ENCODE peak calls at places on chromosomes 4 and X, in nine cellular contexts. T is stomach, G is HepG2, M is endothelial cell of umbilical vein, Q is suprapubic skin, F is transverse colon, S is sigmoid colon, O is breast epithelium, B is upper lobe of left lung. W is an unnamed sample. For H3K4me1, the result is how much of the 10 kb centered on the place peaks cover.

GRCh38 chr4:38562751-38563198 is 101.2 kb upstream of the KLF3 start:
- DNase-seq in T (no peak), G (peak), M (peak), Q (peak), F (peak), S (peak), O (no peak), B (no peak), W (no peak)

GRCh38 chrX:70960728-70961127 is 29.8 kb upstream of the SLC7A3 start:
- DNase-seq in T (no peak), G (no peak), M (no peak), Q (no peak), F (no peak), S (no peak), O (no peak), B (no peak), W (no peak)

GRCh38 chr4:175810360-175810759 is 1.7 kb downstream of the GPM6A start:
- DNase-seq in T (no peak), G (no peak), M (no peak), Q (no peak), F (no peak), S (no peak), O (no peak), B (no peak), W (no peak)

GRCh38 chr4:72496119-72496518 is 72.9 kb downstream of the ADAMTS3 start:
- DNase-seq in T (no peak), G (no peak), M (no peak), Q (no peak), F (no peak), S (no peak), O (no peak), B (no peak), W (no peak)

GRCh38 chr4:32847466-32847865 is 2127.3 kb downstream of the PCDH7 start:
- DNase-seq in T (no peak), G (no peak), M (no peak), Q (no peak), F (no peak), S (no peak), O (no peak), B (no peak), W (no peak)

GRCh38 chrX:12360389-12360788 is 222.1 kb downstream of the FRMPD4 start:
- DNase-seq in T (no peak), G (no peak), M (peak), Q (no peak), F (no peak), S (no peak), O (no peak), B (no peak), W (no peak)

GRCh38 chr4:91267543-91267942 is 1036.2 kb upstream of the GRID2 start:
- DNase-seq in T (no peak), G (no peak), M (peak), Q (no peak), F (peak), S (no peak), O (no peak), B (no peak), W (no peak)

GRCh38 chr4:185839204-185839712 is 27.3 kb upstream of the SORBS2 start:
- DNase-seq in T (no peak), G (no peak), M (peak), Q (no peak), F (peak), S (peak), O (peak), B (no peak), W (no peak)

GRCh38 chr4:45662996-45663395 is 460.9 kb downstream of the GABRG1 start:
- DNase-seq in T (peak), G (no peak), M (no peak), Q (no peak), F (peak), S (no peak), O (no peak), B (no peak), W (no peak)

GRCh38 chrX:106706466-106706865 is 20.0 kb upstream of the RNF128 start:
- DNase-seq in T (no peak), G (no peak), M (no peak), Q (no peak), F (no peak), S (no peak), O (no peak), B (no peak), W (no peak)

GRCh38 chr4:145909331-145909730 is 29.3 kb downstream of the ZNF827 start:
- DNase-seq in T (peak), G (no peak), M (no peak), Q (no peak), F (peak), S (peak), O (peak), B (no peak), W (peak)

GRCh38 chr4:78601013-78601412 is 49.4 kb downstream of the ANXA3 start:
- DNase-seq in T (no peak), G (no peak), M (no peak), Q (no peak), F (no peak), S (no peak), O (no peak), B (no peak), W (no peak)

GRCh38 chr4:10079951-10080873 is 36.4 kb downstream of the WDR1 start:
- DNase-seq in T (peak), G (no peak), M (no peak), Q (peak), F (no peak), S (peak), O (no peak), B (no peak), W (no peak)

GRCh38 chrX:130028196-130028595 is 45.8 kb downstream of the BCORL1 start:
- DNase-seq in T (peak), G (no peak), M (peak), Q (no peak), F (peak), S (no peak), O (no peak), B (peak), W (peak)

GRCh38 chrX:49187028-49187394 is 838 bp upstream of the PRICKLE3 start:
- DNase-seq in T (no peak), G (no peak), M (no peak), Q (no peak), F (no peak), S (no peak), O (no peak), B (no peak), W (no peak)

GRCh38 chr4:24973471-24974251 is 57.1 kb downstream of the LGI2 start:
- DNase-seq in T (peak), G (peak), M (no peak), Q (no peak), F (peak), S (peak), O (peak), B (peak), W (peak)

GRCh38 chr4:88027611-88028608 is 20.5 kb downstream of the PKD2 start:
- DNase-seq in T (no peak), G (no peak), M (peak), Q (no peak), F (no peak), S (no peak), O (no peak), B (no peak), W (no peak)

GRCh38 chr4:110172972-110173371 is 25.4 kb downstream of the ELOVL6 start:
- DNase-seq in T (no peak), G (no peak), M (no peak), Q (no peak), F (peak), S (no peak), O (no peak), B (no peak), W (no peak)

GRCh38 chr4:127642169-127642568 is 9.4 kb downstream of the INTU start:
- DNase-seq in T (no peak), G (no peak), M (no peak), Q (no peak), F (no peak), S (no peak), O (no peak), B (no peak), W (no peak)

GRCh38 chr4:176185068-176185467 is 10.3 kb downstream of the SPATA4 start:
- DNase-seq in T (no peak), G (no peak), M (no peak), Q (no peak), F (no peak), S (no peak), O (no peak), B (no peak), W (no peak)

GRCh38 chr4:26248647-26249046 is 72.2 kb upstream of the RBPJ start:
- DNase-seq in T (no peak), G (no peak), M (no peak), Q (no peak), F (peak), S (peak), O (no peak), B (no peak), W (no peak)

GRCh38 chr4:101279377-101279871 is 67.9 kb downstream of the PPP3CA start:
- DNase-seq in T (no peak), G (no peak), M (peak), Q (no peak), F (no peak), S (peak), O (no peak), B (no peak), W (no peak)

GRCh38 chrX:110409925-110410324 is 51.3 kb downstream of the RTL9 start:
- DNase-seq in T (no peak), G (no peak), M (peak), Q (no peak), F (no peak), S (no peak), O (no peak), B (no peak), W (no peak)

GRCh38 chr4:78629991-78630541 is 78.5 kb downstream of the ANXA3 start:
- DNase-seq in T (no peak), G (no peak), M (no peak), Q (no peak), F (peak), S (no peak), O (no peak), B (no peak), W (no peak)

GRCh38 chr4:64230709-64231310 is 178.4 kb downstream of the TECRL start:
- DNase-seq in T (no peak), G (no peak), M (no peak), Q (no peak), F (no peak), S (no peak), O (no peak), B (no peak), W (no peak)

DNA sequence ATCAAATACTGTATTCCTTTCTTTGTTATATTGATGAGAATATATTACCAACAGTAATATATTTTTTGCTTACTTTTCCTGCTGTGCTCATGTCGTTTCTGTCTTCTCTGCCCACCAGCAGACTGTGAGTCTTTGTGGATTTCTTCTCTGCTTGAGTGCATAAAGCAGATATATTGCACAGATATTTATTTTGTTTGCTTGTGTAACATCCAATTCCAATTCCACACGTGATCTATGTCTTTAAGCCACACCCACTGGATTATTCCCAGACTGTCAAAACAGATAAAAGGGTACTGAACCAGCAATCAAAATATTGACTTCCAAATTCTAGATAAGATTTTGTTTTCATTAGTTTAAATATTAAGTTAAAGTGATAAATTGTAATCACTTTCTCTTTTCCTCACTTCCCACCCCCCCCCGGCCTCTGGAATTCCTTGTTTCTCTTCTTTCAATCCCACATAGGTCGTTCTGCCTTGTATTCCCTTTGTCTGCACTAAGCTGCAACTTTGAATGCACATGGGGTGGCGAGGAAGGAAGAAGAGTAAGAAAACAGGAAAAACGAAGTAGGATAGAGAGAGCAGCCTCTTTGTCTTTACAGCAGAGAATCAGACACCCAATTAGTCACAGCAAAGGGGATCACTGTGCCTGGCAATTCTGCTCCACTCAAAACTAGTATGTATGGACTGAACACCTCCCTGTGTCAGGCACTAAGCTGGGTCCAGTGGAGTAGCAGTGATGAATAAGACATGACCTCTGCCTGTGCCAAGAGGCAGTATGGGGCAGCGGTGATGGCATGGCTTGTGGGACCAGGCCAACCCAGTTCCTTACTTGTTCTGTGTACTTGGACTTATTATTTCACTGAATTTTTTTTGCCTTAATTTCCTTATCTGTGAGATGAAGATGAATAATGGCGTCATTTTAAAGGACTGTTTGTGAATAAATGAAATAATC is at the start of gene ADH1B:
- DNase-seq in T (no peak), G (no peak), M (no peak), Q (no peak), F (no peak), S (no peak), O (no peak), B (no peak), W (no peak)
- TF ChIP-seq POLR2A in T (no peak), G (no peak), M (no peak), Q (no peak), F (peak), S (no peak), O (peak), B (no peak), W (no peak)

GRCh38 chr4:122588453-122589238 is 32.2 kb downstream of the IL21 start:
- DNase-seq in T (no peak), G (no peak), M (no peak), Q (no peak), F (no peak), S (no peak), O (no peak), B (no peak), W (no peak)

GRCh38 chr4:122577808-122578781 is 42.8 kb downstream of the IL21 start:
- DNase-seq in T (peak), G (peak), M (peak), Q (no peak), F (peak), S (no peak), O (no peak), B (no peak), W (peak)

GRCh38 chr4:122584517-122584916 is 36.3 kb downstream of the IL21 start:
- DNase-seq in T (no peak), G (no peak), M (peak), Q (no peak), F (no peak), S (no peak), O (no peak), B (no peak), W (no peak)

GRCh38 chr4:122583906-122584305 is 37.0 kb downstream of the IL21 start:
- DNase-seq in T (no peak), G (no peak), M (no peak), Q (no peak), F (no peak), S (no peak), O (peak), B (peak), W (peak)
- TF ChIP-seq POLR2AphosphoS5 in T (no peak), G (no peak), M (no peak), Q (no peak), F (no peak), S (no peak), O (no peak), B (no peak), W (no peak)

GRCh38 chrX:120304241-120304640 is 7.0 kb downstream of the TMEM255A start:
- DNase-seq in T (no peak), G (no peak), M (no peak), Q (no peak), F (no peak), S (no peak), O (no peak), B (no peak), W (no peak)
- H3K4me1 ChIP-seq in T (under half), G (under half), M (under half), Q (under half), F (under half), S (under half), O (under half), B (under half), W (under half)

GRCh38 chr4:40058121-40058520 is 1.5 kb downstream of the N4BP2 start:
- DNase-seq in T (no peak), G (no peak), M (no peak), Q (no peak), F (no peak), S (no peak), O (no peak), B (no peak), W (no peak)

GRCh38 chr4:40056722-40057539 is at the start of gene N4BP2:
- DNase-seq in T (peak), G (peak), M (peak), Q (peak), F (peak), S (peak), O (peak), B (peak), W (peak)

GRCh38 chr4:40055873-40056721 is 553 bp upstream of the N4BP2 start:
- DNase-seq in T (peak), G (peak), M (peak), Q (peak), F (peak), S (peak), O (peak), B (peak), W (peak)

GRCh38 chr4:40058854-40059253 is 2.2 kb downstream of the N4BP2 start:
- DNase-seq in T (no peak), G (no peak), M (no peak), Q (no peak), F (no peak), S (no peak), O (no peak), B (no peak), W (no peak)

GRCh38 chr4:40057540-40058091 is 966 bp downstream of the N4BP2 start:
- DNase-seq in T (peak), G (peak), M (peak), Q (peak), F (peak), S (peak), O (peak), B (no peak), W (peak)
- TF ChIP-seq POLR2A in T (peak), G (peak), M (no peak), Q (peak), F (peak), S (no peak), O (no peak), B (no peak), W (peak)

DNA sequence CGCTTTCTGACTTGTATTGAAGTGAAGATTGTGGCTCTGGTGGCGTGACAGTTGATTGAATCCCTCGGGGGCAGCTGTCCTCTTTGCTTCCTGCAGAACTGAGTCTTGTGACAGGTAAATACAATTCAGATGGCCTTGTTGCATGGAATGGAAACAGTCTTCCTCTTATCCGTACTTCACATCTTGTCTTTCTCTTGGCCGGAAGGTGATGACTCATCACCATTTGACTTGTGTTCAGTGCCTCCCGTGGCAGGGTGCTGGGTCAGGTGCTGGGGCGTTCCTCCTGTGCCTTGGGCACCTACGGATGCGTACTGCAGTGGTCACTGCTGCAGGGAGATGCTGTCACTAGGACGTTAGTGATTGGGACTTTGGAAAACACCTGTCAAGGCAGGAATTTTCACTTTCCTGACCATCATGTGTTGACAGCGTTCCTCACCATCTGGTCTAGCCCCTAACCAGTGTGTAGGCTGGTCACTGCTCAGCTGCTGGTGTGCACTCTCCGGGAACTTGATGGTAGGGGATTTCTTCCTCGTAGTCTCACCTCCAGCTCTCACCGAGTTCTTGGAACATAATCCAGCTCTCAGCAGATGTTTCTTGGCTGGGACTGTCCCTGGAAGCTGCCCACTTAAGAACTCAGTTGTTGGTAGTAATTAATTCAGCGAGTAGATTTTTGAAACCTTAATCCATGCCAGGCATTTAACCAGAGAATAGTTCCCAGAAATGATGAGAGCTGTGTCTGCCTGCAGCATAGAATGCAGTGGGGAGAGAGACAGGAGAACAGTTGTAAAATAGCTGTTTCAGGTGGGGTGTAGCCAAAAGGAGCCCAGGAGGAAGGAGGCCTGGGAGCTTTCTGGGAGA is 7.2 kb downstream of the TBC1D14 start:
- DNase-seq in T (peak), G (no peak), M (peak), Q (peak), F (peak), S (peak), O (peak), B (no peak), W (peak)
- TF ChIP-seq POLR2AphosphoS5 in T (peak), G (no peak), M (no peak), Q (no peak), F (peak), S (peak), O (peak), B (peak), W (peak)

GRCh38 chrX:3664921-3665320 is 48.5 kb downstream of the PRKX start:
- DNase-seq in T (no peak), G (no peak), M (no peak), Q (no peak), F (no peak), S (no peak), O (no peak), B (no peak), W (no peak)

GRCh38 chrX:3669841-3670240 is 43.6 kb downstream of the PRKX start:
- DNase-seq in T (no peak), G (no peak), M (no peak), Q (no peak), F (peak), S (no peak), O (no peak), B (no peak), W (no peak)

GRCh38 chrX:3663576-3664290 is 49.7 kb downstream of the PRKX start:
- DNase-seq in T (no peak), G (no peak), M (no peak), Q (no peak), F (peak), S (no peak), O (no peak), B (no peak), W (no peak)

GRCh38 chrX:3666975-3667374 is 46.5 kb downstream of the PRKX start:
- DNase-seq in T (no peak), G (no peak), M (no peak), Q (no peak), F (no peak), S (no peak), O (no peak), B (no peak), W (no peak)
- H3K4me1 ChIP-seq in T (under half), G (under half), M (under half), Q (under half), F (under half), S (under half), O (under half), B (under half), W (under half)

DNA sequence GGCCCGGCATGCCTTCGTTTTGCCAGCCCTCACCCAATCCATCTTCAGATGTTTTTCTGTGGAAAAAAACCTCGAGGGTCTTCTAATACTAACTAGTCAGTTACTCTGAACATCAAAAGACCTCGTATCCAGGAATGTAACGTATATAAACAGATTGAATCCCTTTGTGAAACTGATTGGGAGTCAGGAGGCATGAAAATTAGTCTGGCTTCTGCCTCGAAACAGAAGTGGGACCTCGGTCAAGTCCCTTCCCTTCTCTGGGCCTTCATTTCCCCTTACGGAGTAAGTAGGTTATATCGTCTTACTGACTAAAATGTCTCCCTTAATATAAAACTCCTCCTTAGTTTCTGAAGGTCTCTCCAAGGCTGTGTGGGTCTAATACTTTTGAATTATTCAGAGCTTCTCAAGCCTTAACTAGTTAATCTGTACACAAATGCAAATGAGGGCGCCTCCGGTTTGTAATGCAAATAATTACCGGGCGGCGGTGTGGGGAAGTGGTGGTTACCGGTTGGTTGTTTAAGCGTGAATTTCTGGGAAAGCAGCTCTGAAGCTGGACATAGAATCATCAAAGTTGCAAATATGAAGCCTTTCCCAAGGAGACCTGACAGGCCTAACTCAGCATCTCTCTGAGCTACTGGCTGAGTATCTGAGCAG is 11.4 kb upstream of the NKRF start:
- DNase-seq in T (peak), G (no peak), M (no peak), Q (no peak), F (peak), S (no peak), O (no peak), B (no peak), W (no peak)
- TF ChIP-seq POLR2A in T (no peak), G (no peak), M (no peak), Q (no peak), F (no peak), S (no peak), O (no peak), B (no peak), W (no peak)